ENCODE peak calls at places on chromosomes 3 and 15, in eight cellular contexts. G is tibial nerve; H is CD8-positive, alpha-beta T cell; B is uterus; Q is CD4-positive, alpha-beta memory T cell; F is OCI-LY7; E is H9; O is neuronal stem cell. V is an unnamed sample.
A peak's percentile ranks its signal among the peaks of the same experiment; 100 is the strongest.

GRCh38 chr3:31900583-31900982 is 80.5 kb downstream of the OSBPL10 start:
- DNase-seq in E (no peak), Q (no peak), H (no peak), B (no peak), F (no peak), G (no peak), O (no peak), V (no peak)

GRCh38 chr3:194485876-194486539 is 794 bp downstream of the ATP13A3 start:
- DNase-seq in O (no peak), G (no peak), H (peak; percentile 51), F (peak; percentile 44), Q (peak; percentile 69), E (no peak), B (peak; percentile 45), V (peak; percentile 24)

GRCh38 chr15:23416349-23417276 is 30.4 kb downstream of the GOLGA6L2 start:
- DNase-seq in O (no peak), F (no peak), Q (no peak), H (no peak), E (peak; percentile 67), B (no peak), G (no peak), V (no peak)

GRCh38 chr3:144770813-144771400 is 799.3 kb downstream of the DIPK2A start:
- DNase-seq in O (peak; percentile 8), Q (no peak), B (no peak), H (no peak), F (no peak), E (no peak), G (peak; percentile 11), V (peak; percentile 51)

GRCh38 chr15:50355980-50356379 is 982 bp upstream of the GABPB1 start:
- DNase-seq in G (no peak), Q (no peak), E (no peak), H (no peak), F (no peak), B (no peak), O (no peak), V (no peak)

GRCh38 chr3:46708401-46709146 is 7.4 kb downstream of the TMIE start:
- DNase-seq in B (peak; percentile 9), Q (no peak), G (no peak), E (no peak), F (no peak), H (no peak), O (no peak), V (no peak)

GRCh38 chr3:170368921-170369320 is 11.4 kb downstream of the SKIL start:
- DNase-seq in B (no peak), Q (no peak), E (no peak), O (no peak), F (no peak), G (no peak), H (no peak), V (peak; percentile 18)

GRCh38 chr3:24947103-24947502 is 452.5 kb upstream of the THRB start:
- DNase-seq in E (no peak), H (no peak), B (no peak), G (no peak), O (no peak), Q (no peak), F (no peak), V (no peak)

GRCh38 chr15:78093242-78094020 is 1.1 kb downstream of the SH2D7 start:
- DNase-seq in E (no peak), Q (no peak), H (no peak), G (no peak), F (no peak), B (peak; percentile 18), O (no peak), V (peak; percentile 93)

GRCh38 chr3:159848348-159849118 is 140.1 kb upstream of the IL12A start:
- DNase-seq in O (no peak), F (no peak), E (no peak), H (no peak), G (no peak), Q (no peak), B (no peak), V (no peak)

GRCh38 chr15:71804226-71804625 is 6.1 kb upstream of the NR2E3 start:
- DNase-seq in B (no peak), E (no peak), G (no peak), O (no peak), F (peak; percentile 32), Q (no peak), H (no peak), V (no peak)

GRCh38 chr3:16520636-16521579 is 7.4 kb upstream of the RFTN1 start:
- DNase-seq in O (no peak), B (no peak), H (no peak), F (no peak), G (no peak), E (no peak), Q (no peak), V (peak; percentile 13)

GRCh38 chr3:37991823-37992222 is 1.2 kb downstream of the VILL start:
- DNase-seq in Q (no peak), O (no peak), E (no peak), B (no peak), G (no peak), H (no peak), F (no peak), V (no peak)

DNA sequence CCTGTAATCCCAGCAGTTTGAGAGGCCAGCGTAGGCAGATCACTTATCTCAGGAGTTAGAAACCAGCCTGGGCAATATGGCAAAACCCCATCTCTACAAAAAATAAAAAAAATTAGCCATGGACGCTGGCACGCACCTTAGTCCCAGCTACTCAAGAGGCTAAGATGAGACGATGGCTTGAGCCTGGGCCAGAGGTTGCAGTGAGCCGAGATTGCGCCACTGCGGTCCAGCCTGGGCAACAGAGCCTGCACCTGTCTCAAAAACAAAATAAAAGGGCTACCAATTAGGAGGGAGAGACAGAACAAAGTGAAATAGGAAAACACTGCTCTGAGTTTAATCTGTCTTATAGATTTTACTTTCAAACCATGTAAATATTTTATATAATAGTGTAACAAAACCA is 33.8 kb downstream of the MSL2 start:
- DNase-seq in O (no peak), H (no peak), E (no peak), F (no peak), G (no peak), Q (no peak), B (no peak), V (no peak)
- H3K4me1 ChIP-seq in O (no peaks in the 10 kb centered on the region), H (peaks cover 61% of the 10 kb centered on the region), E (no peaks in the 10 kb centered on the region), F (no peaks in the 10 kb centered on the region), G (peaks cover 15% of the 10 kb centered on the region), Q (peaks cover 86% of the 10 kb centered on the region), B (no peaks in the 10 kb centered on the region), V (peaks cover 12% of the 10 kb centered on the region)

DNA sequence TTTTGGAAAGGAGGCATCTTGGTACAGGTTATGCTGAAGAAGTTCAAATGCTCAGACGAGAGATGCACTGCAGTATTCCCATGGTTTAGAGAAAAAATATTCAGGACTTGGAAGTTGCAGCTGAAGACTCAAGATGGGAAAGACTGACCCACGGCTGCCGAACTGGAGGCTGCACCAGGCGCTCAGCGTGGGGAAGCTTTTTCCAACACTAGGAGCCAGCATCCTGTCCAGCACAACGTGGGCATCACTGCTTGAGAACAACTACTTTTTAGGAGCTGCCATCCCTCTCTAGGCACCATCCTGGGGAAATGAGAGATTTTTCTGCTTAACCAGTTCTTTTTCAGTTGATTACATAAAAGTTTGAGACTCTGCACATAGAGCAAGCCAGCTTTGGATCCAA is 94.0 kb downstream of the LRIG1 start:
- DNase-seq in O (no peak), F (no peak), Q (no peak), G (no peak), H (no peak), E (no peak), B (peak; percentile 8), V (no peak)
- H3K4me1 ChIP-seq in O (peaks cover 17% of the 10 kb centered on the region), F (peaks cover 27% of the 10 kb centered on the region), Q (no peaks in the 10 kb centered on the region), G (peaks cover 32% of the 10 kb centered on the region), H (no peaks in the 10 kb centered on the region), E (no peaks in the 10 kb centered on the region), B (no peaks in the 10 kb centered on the region), V (peaks cover 16% of the 10 kb centered on the region)

GRCh38 chr3:152355744-152356665 is 87.3 kb downstream of the MBNL1 start:
- DNase-seq in O (no peak), H (no peak), E (no peak), G (no peak), F (no peak), Q (no peak), B (no peak), V (peak; percentile 35)
- H3K4me1 ChIP-seq in O (no peaks in the 10 kb centered on the region), H (peaks cover 43% of the 10 kb centered on the region), E (no peaks in the 10 kb centered on the region), G (peaks cover 5% of the 10 kb centered on the region), F (peaks cover 12% of the 10 kb centered on the region), Q (peaks cover 80% of the 10 kb centered on the region), B (no peaks in the 10 kb centered on the region), V (peaks cover 8% of the 10 kb centered on the region)

GRCh38 chr3:163929253-163929652 is 1149.0 kb downstream of the SI start:
- DNase-seq in G (no peak), E (no peak), B (no peak), H (no peak), F (no peak), O (no peak), Q (no peak), V (no peak)
- H3K4me1 ChIP-seq in G (no peaks in the 10 kb centered on the region), E (no peaks in the 10 kb centered on the region), B (no peaks in the 10 kb centered on the region), H (no peaks in the 10 kb centered on the region), F (peaks cover 22% of the 10 kb centered on the region), O (no peaks in the 10 kb centered on the region), Q (no peaks in the 10 kb centered on the region), V (no peaks in the 10 kb centered on the region)

DNA sequence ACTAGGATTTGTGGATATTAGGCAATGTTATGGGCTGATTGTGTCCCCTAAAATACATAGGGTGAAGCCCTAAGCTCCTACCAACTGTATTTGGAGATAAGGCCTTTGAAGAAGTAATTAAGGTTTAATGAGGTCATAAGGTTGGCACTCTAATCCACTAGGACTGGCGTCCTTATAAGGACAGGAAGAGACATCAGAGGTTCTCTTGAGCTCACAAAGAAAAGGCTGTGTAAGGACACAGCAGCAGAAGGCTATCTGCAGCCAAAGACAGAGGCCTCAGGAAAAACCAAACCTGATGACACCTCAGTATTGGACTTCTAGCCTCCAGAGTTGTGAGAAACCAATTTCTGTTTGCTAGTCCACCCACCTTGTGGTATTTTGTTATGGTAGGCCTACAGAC is 416.7 kb downstream of the ZBTB20 start:
- DNase-seq in G (no peak), Q (no peak), E (no peak), B (no peak), F (no peak), O (no peak), H (no peak), V (no peak)
- H3K4me1 ChIP-seq in G (no peaks in the 10 kb centered on the region), Q (no peaks in the 10 kb centered on the region), E (no peaks in the 10 kb centered on the region), B (no peaks in the 10 kb centered on the region), F (no peaks in the 10 kb centered on the region), O (no peaks in the 10 kb centered on the region), H (no peaks in the 10 kb centered on the region), V (no peaks in the 10 kb centered on the region)

DNA sequence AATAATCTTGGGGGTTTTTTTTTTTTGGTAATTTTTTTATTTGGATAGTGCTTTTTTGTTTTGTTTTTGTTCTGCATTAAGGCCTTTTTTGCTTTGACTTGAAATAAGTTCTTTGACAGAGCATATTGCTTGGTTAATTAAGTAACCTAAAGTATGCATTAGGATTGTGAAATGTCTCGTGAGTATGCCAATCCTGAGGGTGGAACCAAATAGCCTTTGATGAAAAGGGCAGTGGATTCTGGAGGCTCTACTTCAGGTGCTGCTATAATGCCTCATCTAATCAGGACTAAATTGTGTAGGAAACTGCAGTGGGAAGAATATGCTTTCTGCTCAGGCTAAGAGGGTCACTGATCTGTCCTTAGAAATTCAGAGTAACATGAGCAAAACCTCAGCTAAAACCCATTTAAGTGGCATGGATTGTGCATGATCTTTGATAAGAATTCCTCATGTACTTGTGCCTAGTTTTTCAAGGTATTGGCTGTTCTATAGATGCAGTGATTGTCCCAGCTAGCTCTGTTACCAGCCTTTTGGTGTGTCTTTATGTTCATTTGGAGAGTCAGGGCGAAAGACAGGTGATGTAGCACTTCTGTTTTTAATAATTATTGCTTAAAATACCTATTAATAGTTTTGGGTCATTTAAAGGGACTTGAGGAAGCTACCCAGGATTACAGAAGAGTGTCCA is 15.4 kb downstream of the CDV3 start:
- DNase-seq in F (no peak), B (no peak), O (no peak), G (no peak), Q (no peak), H (no peak), E (no peak), V (peak; percentile 34)
- H3K4me1 ChIP-seq in F (no peaks in the 10 kb centered on the region), B (peaks cover 3% of the 10 kb centered on the region), O (no peaks in the 10 kb centered on the region), G (no peaks in the 10 kb centered on the region), Q (no peaks in the 10 kb centered on the region), H (no peaks in the 10 kb centered on the region), E (no peaks in the 10 kb centered on the region), V (no peaks in the 10 kb centered on the region)